ENCODE peak calls at places on chromosomes 11 and 22, in nine cellular contexts. One of them, this sample, is unnamed.

GRCh38 chr11:117917591-117917990 is 11.6 kb downstream of the TMPRSS13 start:
- DNase-seq in fibroblast of the conjunctiva: no peak
- DNase-seq in activated CD4-positive, alpha-beta T cell treated with anti-CD3 and anti-CD28 coated beads, Interleukin-2, amount 50 U/mL, for 24 hours: no peak
- DNase-seq in A172: no peak
- DNase-seq in putamen: no peak
- DNase-seq in anterior cingulate cortex: no peak
- DNase-seq in stimulated activated CD4-positive, alpha-beta T cell treated with anti-CD3 and anti-CD28 coated beads, Interleukin-2, amount 100 ng/mL, for 24 hours: no peak
- DNase-seq in frontal cortex: no peak
- DNase-seq in EH: no peak
- DNase-seq in this sample: no peak

GRCh38 chr11:65891180-65892136 is 985 bp downstream of the CCDC85B start:
- DNase-seq in fibroblast of the conjunctiva: no peak
- DNase-seq in activated CD4-positive, alpha-beta T cell treated with anti-CD3 and anti-CD28 coated beads, Interleukin-2, amount 50 U/mL, for 24 hours: peak
- DNase-seq in A172: no peak
- DNase-seq in putamen: no peak
- DNase-seq in anterior cingulate cortex: no peak
- DNase-seq in stimulated activated CD4-positive, alpha-beta T cell treated with anti-CD3 and anti-CD28 coated beads, Interleukin-2, amount 100 ng/mL, for 24 hours: peak
- DNase-seq in frontal cortex: peak
- DNase-seq in EH: peak
- DNase-seq in this sample: peak

GRCh38 chr11:84691830-84692229 is 935.3 kb downstream of the DLG2 start:
- DNase-seq in fibroblast of the conjunctiva: no peak
- DNase-seq in activated CD4-positive, alpha-beta T cell treated with anti-CD3 and anti-CD28 coated beads, Interleukin-2, amount 50 U/mL, for 24 hours: no peak
- DNase-seq in A172: no peak
- DNase-seq in putamen: peak
- DNase-seq in anterior cingulate cortex: no peak
- DNase-seq in stimulated activated CD4-positive, alpha-beta T cell treated with anti-CD3 and anti-CD28 coated beads, Interleukin-2, amount 100 ng/mL, for 24 hours: no peak
- DNase-seq in frontal cortex: no peak
- DNase-seq in EH: no peak
- DNase-seq in this sample: no peak

GRCh38 chr22:25759825-25760231 is 17.8 kb downstream of the MYO18B start:
- DNase-seq in fibroblast of the conjunctiva: peak
- DNase-seq in activated CD4-positive, alpha-beta T cell treated with anti-CD3 and anti-CD28 coated beads, Interleukin-2, amount 50 U/mL, for 24 hours: no peak
- DNase-seq in A172: peak
- DNase-seq in putamen: no peak
- DNase-seq in anterior cingulate cortex: no peak
- DNase-seq in stimulated activated CD4-positive, alpha-beta T cell treated with anti-CD3 and anti-CD28 coated beads, Interleukin-2, amount 100 ng/mL, for 24 hours: no peak
- DNase-seq in frontal cortex: no peak
- DNase-seq in EH: peak
- DNase-seq in this sample: peak

GRCh38 chr11:12625438-12626071 is 48.7 kb upstream of the TEAD1 start:
- DNase-seq in fibroblast of the conjunctiva: peak
- DNase-seq in activated CD4-positive, alpha-beta T cell treated with anti-CD3 and anti-CD28 coated beads, Interleukin-2, amount 50 U/mL, for 24 hours: no peak
- DNase-seq in A172: peak
- DNase-seq in putamen: no peak
- DNase-seq in anterior cingulate cortex: no peak
- DNase-seq in stimulated activated CD4-positive, alpha-beta T cell treated with anti-CD3 and anti-CD28 coated beads, Interleukin-2, amount 100 ng/mL, for 24 hours: no peak
- DNase-seq in frontal cortex: no peak
- DNase-seq in EH: peak
- DNase-seq in this sample: no peak

GRCh38 chr11:60121259-60121658 is 32.8 kb downstream of the MS4A2 start:
- DNase-seq in fibroblast of the conjunctiva: no peak
- DNase-seq in activated CD4-positive, alpha-beta T cell treated with anti-CD3 and anti-CD28 coated beads, Interleukin-2, amount 50 U/mL, for 24 hours: no peak
- DNase-seq in A172: peak
- DNase-seq in putamen: no peak
- DNase-seq in anterior cingulate cortex: no peak
- DNase-seq in stimulated activated CD4-positive, alpha-beta T cell treated with anti-CD3 and anti-CD28 coated beads, Interleukin-2, amount 100 ng/mL, for 24 hours: no peak
- DNase-seq in frontal cortex: no peak
- DNase-seq in EH: no peak
- DNase-seq in this sample: no peak

GRCh38 chr11:118911880-118912741 is 13.6 kb downstream of the BCL9L start:
- DNase-seq in fibroblast of the conjunctiva: no peak
- DNase-seq in activated CD4-positive, alpha-beta T cell treated with anti-CD3 and anti-CD28 coated beads, Interleukin-2, amount 50 U/mL, for 24 hours: no peak
- DNase-seq in A172: peak
- DNase-seq in putamen: no peak
- DNase-seq in anterior cingulate cortex: no peak
- DNase-seq in stimulated activated CD4-positive, alpha-beta T cell treated with anti-CD3 and anti-CD28 coated beads, Interleukin-2, amount 100 ng/mL, for 24 hours: peak
- DNase-seq in frontal cortex: no peak
- DNase-seq in EH: peak
- DNase-seq in this sample: peak

GRCh38 chr22:49404020-49404419 is 423.7 kb downstream of the BRD1 start:
- DNase-seq in fibroblast of the conjunctiva: no peak
- DNase-seq in activated CD4-positive, alpha-beta T cell treated with anti-CD3 and anti-CD28 coated beads, Interleukin-2, amount 50 U/mL, for 24 hours: no peak
- DNase-seq in A172: no peak
- DNase-seq in putamen: no peak
- DNase-seq in anterior cingulate cortex: no peak
- DNase-seq in stimulated activated CD4-positive, alpha-beta T cell treated with anti-CD3 and anti-CD28 coated beads, Interleukin-2, amount 100 ng/mL, for 24 hours: no peak
- DNase-seq in frontal cortex: no peak
- DNase-seq in EH: no peak
- DNase-seq in this sample: no peak

GRCh38 chr11:120517390-120518315 is 6.1 kb downstream of the GRIK4 start:
- DNase-seq in fibroblast of the conjunctiva: no peak
- DNase-seq in activated CD4-positive, alpha-beta T cell treated with anti-CD3 and anti-CD28 coated beads, Interleukin-2, amount 50 U/mL, for 24 hours: no peak
- DNase-seq in A172: peak
- DNase-seq in putamen: no peak
- DNase-seq in anterior cingulate cortex: no peak
- DNase-seq in stimulated activated CD4-positive, alpha-beta T cell treated with anti-CD3 and anti-CD28 coated beads, Interleukin-2, amount 100 ng/mL, for 24 hours: no peak
- DNase-seq in frontal cortex: no peak
- DNase-seq in EH: peak
- DNase-seq in this sample: peak

GRCh38 chr11:15744693-15745092 is 611.7 kb downstream of the SOX6 start:
- DNase-seq in fibroblast of the conjunctiva: no peak
- DNase-seq in activated CD4-positive, alpha-beta T cell treated with anti-CD3 and anti-CD28 coated beads, Interleukin-2, amount 50 U/mL, for 24 hours: no peak
- DNase-seq in A172: no peak
- DNase-seq in putamen: no peak
- DNase-seq in anterior cingulate cortex: no peak
- DNase-seq in stimulated activated CD4-positive, alpha-beta T cell treated with anti-CD3 and anti-CD28 coated beads, Interleukin-2, amount 100 ng/mL, for 24 hours: no peak
- DNase-seq in frontal cortex: no peak
- DNase-seq in EH: no peak
- DNase-seq in this sample: no peak

GRCh38 chr11:95066721-95067041 is at the start of gene SRSF8:
- DNase-seq in fibroblast of the conjunctiva: no peak
- DNase-seq in activated CD4-positive, alpha-beta T cell treated with anti-CD3 and anti-CD28 coated beads, Interleukin-2, amount 50 U/mL, for 24 hours: no peak
- DNase-seq in A172: no peak
- DNase-seq in putamen: no peak
- DNase-seq in anterior cingulate cortex: no peak
- DNase-seq in stimulated activated CD4-positive, alpha-beta T cell treated with anti-CD3 and anti-CD28 coated beads, Interleukin-2, amount 100 ng/mL, for 24 hours: no peak
- DNase-seq in frontal cortex: no peak
- DNase-seq in EH: no peak
- DNase-seq in this sample: no peak

GRCh38 chr22:36773935-36774334 is 2.0 kb downstream of the IFT27 start:
- DNase-seq in fibroblast of the conjunctiva: peak
- DNase-seq in activated CD4-positive, alpha-beta T cell treated with anti-CD3 and anti-CD28 coated beads, Interleukin-2, amount 50 U/mL, for 24 hours: no peak
- DNase-seq in A172: peak
- DNase-seq in putamen: no peak
- DNase-seq in anterior cingulate cortex: no peak
- DNase-seq in stimulated activated CD4-positive, alpha-beta T cell treated with anti-CD3 and anti-CD28 coated beads, Interleukin-2, amount 100 ng/mL, for 24 hours: no peak
- DNase-seq in frontal cortex: peak
- DNase-seq in EH: peak
- DNase-seq in this sample: peak

GRCh38 chr11:65479184-65480145 is 19.4 kb upstream of the MALAT1 start:
- DNase-seq in fibroblast of the conjunctiva: no peak
- DNase-seq in activated CD4-positive, alpha-beta T cell treated with anti-CD3 and anti-CD28 coated beads, Interleukin-2, amount 50 U/mL, for 24 hours: no peak
- DNase-seq in A172: peak
- DNase-seq in putamen: peak
- DNase-seq in anterior cingulate cortex: no peak
- DNase-seq in stimulated activated CD4-positive, alpha-beta T cell treated with anti-CD3 and anti-CD28 coated beads, Interleukin-2, amount 100 ng/mL, for 24 hours: no peak
- DNase-seq in frontal cortex: no peak
- DNase-seq in EH: peak
- DNase-seq in this sample: peak

GRCh38 chr11:74069146-74070046 is 60.5 kb upstream of the UCP3 start:
- DNase-seq in fibroblast of the conjunctiva: no peak
- DNase-seq in activated CD4-positive, alpha-beta T cell treated with anti-CD3 and anti-CD28 coated beads, Interleukin-2, amount 50 U/mL, for 24 hours: no peak
- DNase-seq in A172: no peak
- DNase-seq in putamen: no peak
- DNase-seq in anterior cingulate cortex: no peak
- DNase-seq in stimulated activated CD4-positive, alpha-beta T cell treated with anti-CD3 and anti-CD28 coated beads, Interleukin-2, amount 100 ng/mL, for 24 hours: no peak
- DNase-seq in frontal cortex: no peak
- DNase-seq in EH: peak
- DNase-seq in this sample: no peak

GRCh38 chr22:46734830-46735453 is 3.1 kb downstream of the CERK start:
- DNase-seq in fibroblast of the conjunctiva: no peak
- DNase-seq in activated CD4-positive, alpha-beta T cell treated with anti-CD3 and anti-CD28 coated beads, Interleukin-2, amount 50 U/mL, for 24 hours: no peak
- DNase-seq in A172: no peak
- DNase-seq in putamen: no peak
- DNase-seq in anterior cingulate cortex: no peak
- DNase-seq in stimulated activated CD4-positive, alpha-beta T cell treated with anti-CD3 and anti-CD28 coated beads, Interleukin-2, amount 100 ng/mL, for 24 hours: peak
- DNase-seq in frontal cortex: no peak
- DNase-seq in EH: no peak
- DNase-seq in this sample: peak

GRCh38 chr11:46064221-46064620 is 57.0 kb downstream of the PHF21A start:
- DNase-seq in fibroblast of the conjunctiva: no peak
- DNase-seq in activated CD4-positive, alpha-beta T cell treated with anti-CD3 and anti-CD28 coated beads, Interleukin-2, amount 50 U/mL, for 24 hours: no peak
- DNase-seq in A172: no peak
- DNase-seq in putamen: no peak
- DNase-seq in anterior cingulate cortex: no peak
- DNase-seq in stimulated activated CD4-positive, alpha-beta T cell treated with anti-CD3 and anti-CD28 coated beads, Interleukin-2, amount 100 ng/mL, for 24 hours: no peak
- DNase-seq in frontal cortex: no peak
- DNase-seq in EH: peak
- DNase-seq in this sample: no peak

GRCh38 chr11:5891216-5891800 is 1.7 kb upstream of the OR52E5 start:
- DNase-seq in fibroblast of the conjunctiva: no peak
- DNase-seq in activated CD4-positive, alpha-beta T cell treated with anti-CD3 and anti-CD28 coated beads, Interleukin-2, amount 50 U/mL, for 24 hours: no peak
- DNase-seq in A172: peak
- DNase-seq in putamen: no peak
- DNase-seq in anterior cingulate cortex: no peak
- DNase-seq in stimulated activated CD4-positive, alpha-beta T cell treated with anti-CD3 and anti-CD28 coated beads, Interleukin-2, amount 100 ng/mL, for 24 hours: no peak
- DNase-seq in frontal cortex: no peak
- DNase-seq in EH: peak
- DNase-seq in this sample: peak

GRCh38 chr11:96134622-96135021 is 208.4 kb downstream of the MAML2 start:
- DNase-seq in fibroblast of the conjunctiva: no peak
- DNase-seq in activated CD4-positive, alpha-beta T cell treated with anti-CD3 and anti-CD28 coated beads, Interleukin-2, amount 50 U/mL, for 24 hours: no peak
- DNase-seq in A172: no peak
- DNase-seq in putamen: no peak
- DNase-seq in anterior cingulate cortex: no peak
- DNase-seq in stimulated activated CD4-positive, alpha-beta T cell treated with anti-CD3 and anti-CD28 coated beads, Interleukin-2, amount 100 ng/mL, for 24 hours: no peak
- DNase-seq in frontal cortex: no peak
- DNase-seq in EH: peak
- DNase-seq in this sample: no peak

GRCh38 chr11:17810736-17811135 is 76.2 kb downstream of the KCNC1 start:
- DNase-seq in fibroblast of the conjunctiva: no peak
- DNase-seq in activated CD4-positive, alpha-beta T cell treated with anti-CD3 and anti-CD28 coated beads, Interleukin-2, amount 50 U/mL, for 24 hours: no peak
- DNase-seq in A172: peak
- DNase-seq in putamen: no peak
- DNase-seq in anterior cingulate cortex: no peak
- DNase-seq in stimulated activated CD4-positive, alpha-beta T cell treated with anti-CD3 and anti-CD28 coated beads, Interleukin-2, amount 100 ng/mL, for 24 hours: no peak
- DNase-seq in frontal cortex: no peak
- DNase-seq in EH: peak
- DNase-seq in this sample: no peak

GRCh38 chr11:1652778-1653540 is 23.4 kb downstream of the KRTAP5-5 start:
- DNase-seq in fibroblast of the conjunctiva: peak
- DNase-seq in activated CD4-positive, alpha-beta T cell treated with anti-CD3 and anti-CD28 coated beads, Interleukin-2, amount 50 U/mL, for 24 hours: peak
- DNase-seq in A172: peak
- DNase-seq in putamen: peak
- DNase-seq in anterior cingulate cortex: peak
- DNase-seq in stimulated activated CD4-positive, alpha-beta T cell treated with anti-CD3 and anti-CD28 coated beads, Interleukin-2, amount 100 ng/mL, for 24 hours: peak
- DNase-seq in frontal cortex: peak
- DNase-seq in EH: peak
- DNase-seq in this sample: peak

GRCh38 chr22:30902496-30903357 is 65.8 kb downstream of the MORC2 start:
- DNase-seq in fibroblast of the conjunctiva: no peak
- DNase-seq in activated CD4-positive, alpha-beta T cell treated with anti-CD3 and anti-CD28 coated beads, Interleukin-2, amount 50 U/mL, for 24 hours: no peak
- DNase-seq in A172: no peak
- DNase-seq in putamen: no peak
- DNase-seq in anterior cingulate cortex: no peak
- DNase-seq in stimulated activated CD4-positive, alpha-beta T cell treated with anti-CD3 and anti-CD28 coated beads, Interleukin-2, amount 100 ng/mL, for 24 hours: no peak
- DNase-seq in frontal cortex: no peak
- DNase-seq in EH: no peak
- DNase-seq in this sample: no peak

GRCh38 chr11:78740175-78741161 is 165.8 kb upstream of the NARS2 start:
- DNase-seq in fibroblast of the conjunctiva: no peak
- DNase-seq in activated CD4-positive, alpha-beta T cell treated with anti-CD3 and anti-CD28 coated beads, Interleukin-2, amount 50 U/mL, for 24 hours: no peak
- DNase-seq in A172: no peak
- DNase-seq in putamen: no peak
- DNase-seq in anterior cingulate cortex: no peak
- DNase-seq in stimulated activated CD4-positive, alpha-beta T cell treated with anti-CD3 and anti-CD28 coated beads, Interleukin-2, amount 100 ng/mL, for 24 hours: no peak
- DNase-seq in frontal cortex: no peak
- DNase-seq in EH: no peak
- DNase-seq in this sample: no peak

GRCh38 chr11:84514436-84514835 is 1112.7 kb downstream of the DLG2 start:
- DNase-seq in fibroblast of the conjunctiva: no peak
- DNase-seq in activated CD4-positive, alpha-beta T cell treated with anti-CD3 and anti-CD28 coated beads, Interleukin-2, amount 50 U/mL, for 24 hours: no peak
- DNase-seq in A172: no peak
- DNase-seq in putamen: no peak
- DNase-seq in anterior cingulate cortex: no peak
- DNase-seq in stimulated activated CD4-positive, alpha-beta T cell treated with anti-CD3 and anti-CD28 coated beads, Interleukin-2, amount 100 ng/mL, for 24 hours: no peak
- DNase-seq in frontal cortex: no peak
- DNase-seq in EH: no peak
- DNase-seq in this sample: no peak

GRCh38 chr11:47611240-47611863 is 17.1 kb upstream of the C1QTNF4 start:
- DNase-seq in fibroblast of the conjunctiva: no peak
- DNase-seq in activated CD4-positive, alpha-beta T cell treated with anti-CD3 and anti-CD28 coated beads, Interleukin-2, amount 50 U/mL, for 24 hours: no peak
- DNase-seq in A172: no peak
- DNase-seq in putamen: no peak
- DNase-seq in anterior cingulate cortex: no peak
- DNase-seq in stimulated activated CD4-positive, alpha-beta T cell treated with anti-CD3 and anti-CD28 coated beads, Interleukin-2, amount 100 ng/mL, for 24 hours: no peak
- DNase-seq in frontal cortex: peak
- DNase-seq in EH: no peak
- DNase-seq in this sample: no peak

GRCh38 chr11:118956094-118956846 is at the start of gene UPK2:
- DNase-seq in fibroblast of the conjunctiva: peak
- DNase-seq in activated CD4-positive, alpha-beta T cell treated with anti-CD3 and anti-CD28 coated beads, Interleukin-2, amount 50 U/mL, for 24 hours: peak
- DNase-seq in A172: peak
- DNase-seq in putamen: peak
- DNase-seq in anterior cingulate cortex: peak
- DNase-seq in stimulated activated CD4-positive, alpha-beta T cell treated with anti-CD3 and anti-CD28 coated beads, Interleukin-2, amount 100 ng/mL, for 24 hours: peak
- DNase-seq in frontal cortex: peak
- DNase-seq in EH: peak
- DNase-seq in this sample: peak

GRCh38 chr11:13091804-13092203 is 82.7 kb downstream of the RASSF10 start:
- DNase-seq in fibroblast of the conjunctiva: no peak
- DNase-seq in activated CD4-positive, alpha-beta T cell treated with anti-CD3 and anti-CD28 coated beads, Interleukin-2, amount 50 U/mL, for 24 hours: no peak
- DNase-seq in A172: no peak
- DNase-seq in putamen: no peak
- DNase-seq in anterior cingulate cortex: no peak
- DNase-seq in stimulated activated CD4-positive, alpha-beta T cell treated with anti-CD3 and anti-CD28 coated beads, Interleukin-2, amount 100 ng/mL, for 24 hours: no peak
- DNase-seq in frontal cortex: no peak
- DNase-seq in EH: no peak
- DNase-seq in this sample: no peak

GRCh38 chr11:128210148-128210940 is 377.0 kb downstream of the ETS1 start:
- DNase-seq in fibroblast of the conjunctiva: peak
- DNase-seq in activated CD4-positive, alpha-beta T cell treated with anti-CD3 and anti-CD28 coated beads, Interleukin-2, amount 50 U/mL, for 24 hours: no peak
- DNase-seq in A172: peak
- DNase-seq in putamen: no peak
- DNase-seq in anterior cingulate cortex: no peak
- DNase-seq in stimulated activated CD4-positive, alpha-beta T cell treated with anti-CD3 and anti-CD28 coated beads, Interleukin-2, amount 100 ng/mL, for 24 hours: no peak
- DNase-seq in frontal cortex: no peak
- DNase-seq in EH: peak
- DNase-seq in this sample: peak

GRCh38 chr11:3989891-3990290 is 104.7 kb upstream of the RRM1 start:
- DNase-seq in fibroblast of the conjunctiva: no peak
- DNase-seq in activated CD4-positive, alpha-beta T cell treated with anti-CD3 and anti-CD28 coated beads, Interleukin-2, amount 50 U/mL, for 24 hours: no peak
- DNase-seq in A172: no peak
- DNase-seq in putamen: no peak
- DNase-seq in anterior cingulate cortex: no peak
- DNase-seq in stimulated activated CD4-positive, alpha-beta T cell treated with anti-CD3 and anti-CD28 coated beads, Interleukin-2, amount 100 ng/mL, for 24 hours: no peak
- DNase-seq in frontal cortex: no peak
- DNase-seq in EH: no peak
- DNase-seq in this sample: no peak

GRCh38 chr11:119352857-119353260 is 6.4 kb upstream of the MFRP start:
- DNase-seq in fibroblast of the conjunctiva: no peak
- DNase-seq in activated CD4-positive, alpha-beta T cell treated with anti-CD3 and anti-CD28 coated beads, Interleukin-2, amount 50 U/mL, for 24 hours: no peak
- DNase-seq in A172: no peak
- DNase-seq in putamen: no peak
- DNase-seq in anterior cingulate cortex: no peak
- DNase-seq in stimulated activated CD4-positive, alpha-beta T cell treated with anti-CD3 and anti-CD28 coated beads, Interleukin-2, amount 100 ng/mL, for 24 hours: no peak
- DNase-seq in frontal cortex: peak
- DNase-seq in EH: no peak
- DNase-seq in this sample: no peak

GRCh38 chr11:111840143-111840542 is 31.2 kb downstream of the ALG9 start:
- DNase-seq in fibroblast of the conjunctiva: no peak
- DNase-seq in activated CD4-positive, alpha-beta T cell treated with anti-CD3 and anti-CD28 coated beads, Interleukin-2, amount 50 U/mL, for 24 hours: no peak
- DNase-seq in A172: no peak
- DNase-seq in putamen: no peak
- DNase-seq in anterior cingulate cortex: no peak
- DNase-seq in stimulated activated CD4-positive, alpha-beta T cell treated with anti-CD3 and anti-CD28 coated beads, Interleukin-2, amount 100 ng/mL, for 24 hours: no peak
- DNase-seq in frontal cortex: no peak
- DNase-seq in EH: peak
- DNase-seq in this sample: no peak

GRCh38 chr11:65894034-65894591 is 3.6 kb downstream of the CCDC85B start:
- DNase-seq in fibroblast of the conjunctiva: no peak
- DNase-seq in activated CD4-positive, alpha-beta T cell treated with anti-CD3 and anti-CD28 coated beads, Interleukin-2, amount 50 U/mL, for 24 hours: no peak
- DNase-seq in A172: no peak
- DNase-seq in putamen: no peak
- DNase-seq in anterior cingulate cortex: no peak
- DNase-seq in stimulated activated CD4-positive, alpha-beta T cell treated with anti-CD3 and anti-CD28 coated beads, Interleukin-2, amount 100 ng/mL, for 24 hours: no peak
- DNase-seq in frontal cortex: no peak
- DNase-seq in EH: no peak
- DNase-seq in this sample: peak

This sample was measured in ACHN.